ENCODE peak calls at places on chromosomes 2 and 18, in seven cellular contexts. O is ascending aorta, B is endothelial cell, Z is tibial artery, T is HFFc6, D is omental fat pad, R is body of pancreas. W is an unnamed sample.

GRCh38 chr2:10369269-10370255 is 66.9 kb downstream of the HPCAL1 start:
- DNase-seq in D (no peak), B (no peak), R (peak; percentile 54), T (no peak), Z (no peak), O (no peak), W (no peak)

GRCh38 chr18:58635891-58636290 is 7.0 kb upstream of the ALPK2 start:
- DNase-seq in O (no peak), B (no peak), Z (no peak), R (no peak), D (no peak), T (peak; percentile 66), W (no peak)

GRCh38 chr2:199471443-199472057 is 13.8 kb upstream of the SATB2 start:
- DNase-seq in D (no peak), Z (no peak), T (peak; percentile 9), B (peak; percentile 98), O (no peak), R (peak; percentile 70), W (no peak)

GRCh38 chr18:5285326-5285725 is 10.2 kb downstream of the ZBTB14 start:
- DNase-seq in B (no peak), O (no peak), T (no peak), R (no peak), D (no peak), Z (no peak), W (no peak)

GRCh38 chr2:96147593-96148201 is 2.5 kb upstream of the DUSP2 start:
- DNase-seq in D (no peak), R (no peak), Z (no peak), T (no peak), O (peak; percentile 9), B (no peak), W (no peak)

GRCh38 chr2:154623819-154624218 is 74.7 kb upstream of the KCNJ3 start:
- DNase-seq in R (peak; percentile 43), D (no peak), B (peak; percentile 40), Z (peak; percentile 32), O (no peak), T (no peak), W (peak; percentile 13)

GRCh38 chr2:181998045-181998444 is 12.4 kb downstream of the PPP1R1C start:
- DNase-seq in B (no peak), T (no peak), D (no peak), R (no peak), O (no peak), Z (no peak), W (no peak)

GRCh38 chr2:144083211-144083610 is 436.7 kb downstream of the ZEB2 start:
- DNase-seq in D (no peak), O (no peak), Z (no peak), B (no peak), T (peak; percentile 83), R (no peak), W (no peak)

GRCh38 chr2:174787485-174788205 is 23.4 kb upstream of the CHRNA1 start:
- DNase-seq in R (no peak), Z (no peak), B (no peak), T (peak; percentile 99), O (no peak), D (no peak), W (no peak)

GRCh38 chr2:100641115-100641415 is 78.3 kb downstream of the PDCL3 start:
- DNase-seq in D (no peak), R (no peak), O (no peak), T (no peak), B (no peak), Z (no peak), W (no peak)

GRCh38 chr2:241302083-241302482 is 13.4 kb downstream of the HDLBP start:
- DNase-seq in D (no peak), B (no peak), Z (no peak), O (no peak), R (no peak), T (no peak), W (no peak)
- TF ChIP-seq CTCF in D (no peak), B (no peak), Z (no peak), O (no peak), R (no peak), T (no peak), W (no peak)

DNA sequence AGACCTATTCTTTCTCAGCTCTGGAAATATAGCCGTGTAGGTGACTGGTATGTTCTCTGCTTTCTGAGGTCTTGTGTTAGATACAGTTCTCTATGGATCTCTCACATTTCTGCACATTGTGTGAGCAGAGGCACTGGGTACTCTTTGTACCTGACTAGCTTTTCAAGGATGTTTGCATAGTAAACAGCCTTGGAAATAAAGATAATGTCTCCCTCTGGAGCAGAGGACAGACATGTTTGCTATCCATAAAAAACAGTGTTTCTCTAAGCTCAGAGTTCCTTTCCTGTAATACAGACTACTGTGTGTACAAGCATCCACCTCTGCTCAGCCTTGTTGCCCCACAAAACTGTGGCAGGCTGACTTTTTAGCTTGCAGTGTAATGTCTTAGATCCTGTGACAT is 279.2 kb downstream of the CTNNA2 start:
- DNase-seq in R (no peak), B (no peak), D (no peak), O (no peak), T (no peak), Z (no peak), W (no peak)
- TF ChIP-seq CTCF in R (no peak), B (no peak), D (no peak), O (no peak), T (no peak), Z (no peak), W (no peak)

DNA sequence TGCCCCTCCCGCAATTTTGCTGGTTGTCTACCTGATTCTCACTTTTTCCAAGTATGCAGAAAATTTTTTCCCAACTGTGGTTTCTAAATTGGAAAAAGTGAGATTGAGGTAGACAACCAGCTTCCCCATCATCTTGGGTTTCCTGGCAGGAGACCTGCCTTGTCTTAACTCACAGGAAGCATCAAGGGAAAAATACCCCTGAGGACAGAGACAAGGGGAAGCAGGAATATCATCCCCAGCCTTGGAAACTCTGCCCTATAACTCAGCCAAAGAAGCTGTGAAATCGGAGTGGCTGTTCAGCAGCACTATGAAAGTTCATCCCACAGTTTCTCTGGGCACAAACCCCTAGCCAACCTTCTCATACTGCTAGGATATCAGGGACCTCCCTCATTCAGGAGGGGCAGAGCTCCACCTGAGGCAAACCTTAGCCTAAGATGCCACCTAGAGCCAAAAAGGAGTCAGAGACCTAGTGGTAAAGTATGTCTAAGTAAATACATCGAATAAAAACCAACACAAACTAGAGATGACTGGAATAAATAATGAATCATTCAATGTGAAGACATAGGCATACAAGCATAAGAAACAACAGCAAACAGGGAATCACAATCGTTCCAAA is 68.2 kb downstream of the ZSWIM2 start:
- DNase-seq in R (no peak), T (peak; percentile 8), O (no peak), B (no peak), Z (no peak), D (no peak), W (no peak)
- TF ChIP-seq CTCF in R (no peak), T (no peak), O (no peak), B (no peak), Z (no peak), D (no peak), W (peak; percentile 48)

GRCh38 chr2:191268596-191268995 is 23.4 kb downstream of the MYO1B start:
- DNase-seq in B (no peak), T (no peak), D (no peak), Z (no peak), O (no peak), R (no peak), W (no peak)
- TF ChIP-seq CTCF in B (no peak), T (no peak), D (no peak), Z (no peak), O (no peak), R (no peak), W (no peak)

DNA sequence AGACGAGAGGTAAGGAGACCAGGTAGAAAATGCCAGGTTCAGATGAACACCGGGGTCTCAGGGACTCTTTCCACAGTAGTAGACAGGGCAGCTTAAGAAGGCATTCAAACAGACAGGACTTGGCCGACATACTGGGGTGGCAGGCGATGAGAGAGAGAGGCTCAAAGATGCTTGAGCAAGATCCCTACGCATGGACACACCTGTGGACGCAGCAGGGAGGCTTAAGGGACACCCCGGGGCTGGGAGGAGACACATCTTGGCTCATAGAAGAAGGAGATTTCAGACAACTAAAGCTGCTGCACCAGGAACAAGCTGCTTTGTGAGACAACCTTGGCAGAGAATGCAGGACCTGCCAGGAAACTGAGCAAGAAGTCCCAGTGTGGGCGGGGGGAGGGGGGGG is 400.9 kb downstream of the NBAS start:
- DNase-seq in O (no peak), Z (no peak), R (no peak), B (no peak), D (no peak), T (no peak), W (no peak)
- TF ChIP-seq CTCF in O (no peak), Z (no peak), R (no peak), B (peak; percentile 7), D (no peak), T (no peak), W (no peak)

GRCh38 chr2:7567646-7568045 is 650.4 kb downstream of the RNF144A start:
- DNase-seq in O (no peak), Z (no peak), D (no peak), R (no peak), B (no peak), T (no peak), W (no peak)
- TF ChIP-seq CTCF in O (no peak), Z (no peak), D (no peak), R (no peak), B (no peak), T (no peak), W (no peak)

DNA sequence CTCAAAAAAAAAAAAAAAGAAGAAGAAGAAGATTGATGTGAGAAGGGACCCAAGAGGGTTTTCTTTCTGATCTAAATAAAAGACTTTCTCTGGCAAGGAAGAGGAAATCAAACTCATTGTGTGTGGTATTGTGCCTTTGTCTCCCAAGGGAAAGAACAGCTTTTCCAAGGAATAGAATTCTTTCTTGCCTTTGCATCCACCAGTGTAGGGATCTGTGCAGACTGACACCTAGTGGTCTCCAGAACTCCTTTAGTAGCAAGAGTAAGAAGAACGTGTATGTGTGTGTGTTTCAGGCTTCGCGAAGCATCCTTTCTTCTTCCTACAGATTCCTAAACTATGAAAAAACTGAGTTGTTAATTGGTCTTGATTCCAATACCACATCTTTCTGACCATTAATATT is 33.5 kb upstream of the CRIM1 start:
- DNase-seq in B (peak; percentile 15), R (no peak), O (no peak), T (peak; percentile 47), D (no peak), Z (no peak), W (no peak)
- TF ChIP-seq CTCF in B (no peak), R (peak; percentile 27), O (no peak), T (peak; percentile 77), D (no peak), Z (peak; percentile 8), W (peak; percentile 82)

DNA sequence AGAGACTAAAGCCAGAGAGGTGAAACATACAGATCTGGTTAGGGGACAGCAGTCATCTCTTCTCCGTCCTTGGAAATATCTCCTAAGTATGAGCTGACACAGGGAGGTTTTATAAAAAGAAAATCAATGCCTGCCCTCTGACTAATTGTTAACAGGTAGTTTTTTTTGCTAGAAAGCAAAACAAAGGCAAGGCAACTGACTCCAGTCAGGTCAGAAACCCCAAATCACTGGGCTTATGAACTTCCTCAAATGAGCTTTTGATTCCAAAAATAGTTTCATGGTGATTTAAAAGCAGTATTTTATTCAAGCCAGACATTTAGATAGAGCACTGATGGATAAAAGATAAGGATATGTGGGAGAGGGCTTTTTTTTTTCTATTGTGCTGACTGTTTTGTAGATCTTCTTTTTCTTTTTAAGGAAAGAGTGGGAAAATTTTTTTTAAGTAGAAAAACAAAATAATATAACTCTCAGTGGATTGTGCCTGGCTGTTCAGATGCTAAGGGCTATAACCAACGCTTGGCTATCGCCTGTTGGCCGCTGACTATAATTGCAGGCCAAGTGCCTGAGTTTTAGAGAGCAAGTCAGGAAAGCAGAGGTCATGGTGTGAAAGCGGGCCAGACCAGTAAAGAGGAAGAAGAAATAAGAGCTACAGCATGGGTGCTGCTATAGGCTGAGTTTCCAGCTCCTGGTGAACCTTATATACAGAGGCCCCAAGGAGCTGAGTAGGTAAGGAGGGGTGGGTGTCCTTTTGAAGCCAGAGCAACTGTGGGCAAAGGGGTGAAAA is 44.9 kb downstream of the MRPL35 start:
- DNase-seq in Z (no peak), D (no peak), T (no peak), O (no peak), R (no peak), B (no peak), W (no peak)
- TF ChIP-seq CTCF in Z (no peak), D (no peak), T (no peak), O (no peak), R (peak; percentile 27), B (no peak), W (peak; percentile 17)